ENCODE peak calls at places on chromosomes 13 and 19, in seven cellular contexts. P is SK-N-SH, C is K562, E is H1, J is HCT116, G is GM12878, M is HepG2. L is an unnamed sample.

GRCh38 chr13:33017410-33017929 is 1.2 kb downstream of the KL start:
- DNase-seq in P (no peak), C (peak; percentile 2), J (no peak), G (peak; percentile 65), M (peak; percentile 18), E (no peak), L (no peak)

GRCh38 chr13:27919934-27920676 is at the start of gene PDX1:
- DNase-seq in P (peak; percentile 70), J (no peak), M (no peak), E (no peak), C (peak; percentile 2), G (no peak), L (no peak)

GRCh38 chr13:79772811-79773210 is 291.9 kb downstream of the NDFIP2 start:
- DNase-seq in E (no peak), J (no peak), M (no peak), C (no peak), P (no peak), G (no peak), L (no peak)

GRCh38 chr13:90321281-90321931 is 1026.1 kb upstream of the MIR17HG start:
- DNase-seq in G (no peak), C (no peak), M (no peak), J (no peak), E (no peak), P (no peak), L (no peak)

GRCh38 chr19:17441241-17442135 is 7.0 kb downstream of the TMEM221 start:
- DNase-seq in C (peak; percentile 38), E (no peak), M (peak; percentile 29), P (peak; percentile 68), J (no peak), G (no peak), L (no peak)

GRCh38 chr13:80132741-80133601 is 208.0 kb downstream of the SPRY2 start:
- DNase-seq in G (no peak), E (no peak), C (no peak), J (no peak), M (peak; percentile 0), P (peak; percentile 38), L (peak; percentile 69)

GRCh38 chr13:42626461-42626860 is 52.5 kb downstream of the TNFSF11 start:
- DNase-seq in J (no peak), G (no peak), E (no peak), M (no peak), P (no peak), C (no peak), L (no peak)

GRCh38 chr13:52599853-52600603 is 42.2 kb upstream of the HNRNPA1L2 start:
- DNase-seq in P (peak; percentile 85), E (no peak), M (no peak), G (no peak), J (no peak), C (no peak), L (peak; percentile 49)

GRCh38 chr19:1286859-1287621 is 1.4 kb downstream of the EFNA2 start:
- DNase-seq in M (no peak), J (no peak), G (no peak), E (no peak), C (no peak), P (peak; percentile 90), L (no peak)

GRCh38 chr13:39766464-39767167 is 111.2 kb downstream of the COG6 start:
- DNase-seq in J (no peak), C (no peak), P (no peak), G (no peak), E (no peak), M (no peak), L (no peak)

GRCh38 chr19:27777726-27778125 is 1435.2 kb downstream of the UQCRFS1 start:
- DNase-seq in P (no peak), E (no peak), C (no peak), M (no peak), J (no peak), G (no peak), L (no peak)

GRCh38 chr13:107941345-107942029 is 273.8 kb downstream of the LIG4 start:
- DNase-seq in P (no peak), J (no peak), E (no peak), M (no peak), G (no peak), C (peak; percentile 55), L (peak; percentile 7)

GRCh38 chr19:42152285-42152684 is 20.0 kb upstream of the POU2F2 start:
- DNase-seq in J (no peak), E (no peak), M (no peak), C (no peak), P (peak; percentile 27), G (no peak), L (no peak)

GRCh38 chr19:42149447-42150202 is 17.4 kb upstream of the POU2F2 start:
- DNase-seq in E (no peak), C (no peak), P (peak; percentile 36), G (no peak), J (no peak), M (no peak), L (no peak)

GRCh38 chr19:42150940-42151339 is 18.7 kb upstream of the POU2F2 start:
- DNase-seq in E (no peak), M (no peak), C (no peak), G (no peak), J (no peak), P (peak; percentile 50), L (no peak)

GRCh38 chr19:42151735-42152134 is 19.5 kb upstream of the POU2F2 start:
- DNase-seq in E (no peak), J (no peak), M (no peak), P (peak; percentile 33), C (no peak), G (no peak), L (no peak)

GRCh38 chr19:42150353-42150752 is 18.1 kb upstream of the POU2F2 start:
- DNase-seq in M (no peak), C (no peak), E (no peak), G (no peak), P (peak; percentile 49), J (no peak), L (no peak)
- TF ChIP-seq JUND in M (no peak), C (no peak), E (no peak), G (no peak), P (no peak), J (no peak), L (no peak)

DNA sequence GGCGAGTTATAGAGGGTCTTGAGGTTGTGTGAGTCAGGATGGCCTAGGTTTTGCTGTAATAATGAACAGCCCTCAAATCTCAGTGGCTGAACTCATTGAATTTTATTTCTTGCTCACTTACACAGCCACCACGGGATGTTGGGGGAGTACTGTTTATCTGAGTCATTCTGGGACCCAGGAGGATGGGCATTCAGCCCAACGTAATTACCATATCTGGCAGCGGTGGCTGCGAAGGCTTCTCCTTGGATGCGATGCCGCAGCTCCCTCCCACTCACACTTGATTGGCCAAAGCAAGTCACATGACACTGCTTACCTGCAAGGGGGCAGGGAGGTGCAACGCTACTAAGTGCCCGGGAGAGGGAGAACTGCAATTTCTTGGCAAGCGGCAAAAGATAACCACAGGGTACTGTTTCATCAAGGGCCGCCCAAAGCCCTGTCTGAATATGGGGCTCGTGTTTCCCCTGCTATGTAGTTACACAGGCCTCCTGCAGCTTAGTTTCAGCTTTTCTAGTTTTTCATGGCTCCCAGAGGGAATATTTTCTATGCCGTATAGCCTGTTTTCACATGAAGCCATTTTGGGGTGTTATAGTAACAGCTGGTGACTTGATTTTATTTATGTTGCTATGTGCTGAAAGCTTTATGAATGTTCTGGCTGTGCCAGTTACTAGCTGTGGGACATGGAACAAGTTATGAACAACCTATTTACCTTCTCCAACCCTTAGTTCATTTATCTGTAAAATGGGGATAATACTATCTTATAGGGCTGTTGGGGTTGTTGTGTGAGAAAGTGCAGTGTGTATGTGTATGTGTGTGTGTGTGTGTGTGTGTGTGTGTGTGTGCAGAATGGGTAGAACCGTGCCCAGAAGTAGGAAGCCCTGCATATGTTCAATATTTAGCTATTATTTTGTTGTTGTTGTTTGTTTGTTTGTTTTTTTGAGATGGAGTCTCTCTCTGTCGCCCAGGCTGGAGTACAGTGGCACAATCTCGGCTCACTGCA is 20.1 kb downstream of the ZSWIM9 start:
- DNase-seq in M (peak; percentile 29), J (peak; percentile 50), P (no peak), G (no peak), E (peak; percentile 91), C (peak; percentile 84), L (peak; percentile 53)
- TF ChIP-seq JUND in M (no peak), J (no peak), P (no peak), G (no peak), E (peak; percentile 49), C (peak; percentile 69), L (no peak)

GRCh38 chr13:113544071-113544891 is 40.3 kb upstream of the TFDP1 start:
- DNase-seq in M (peak; percentile 80), J (no peak), E (no peak), P (peak; percentile 87), G (no peak), C (peak; percentile 15), L (no peak)

GRCh38 chr13:113545931-113546516 is 38.5 kb upstream of the TFDP1 start:
- DNase-seq in M (no peak), G (no peak), P (peak; percentile 45), J (no peak), E (no peak), C (no peak), L (no peak)

GRCh38 chr13:113546571-113547247 is 37.8 kb upstream of the TFDP1 start:
- DNase-seq in P (no peak), G (no peak), J (no peak), M (no peak), C (no peak), E (no peak), L (no peak)

GRCh38 chr13:113544896-113545295 is 39.7 kb upstream of the TFDP1 start:
- DNase-seq in J (no peak), M (no peak), C (no peak), P (no peak), G (no peak), E (no peak), L (no peak)

GRCh38 chr13:113545455-113545930 is 39.1 kb upstream of the TFDP1 start:
- DNase-seq in C (no peak), J (no peak), G (no peak), E (no peak), M (no peak), P (peak; percentile 59), L (peak; percentile 40)
- TF ChIP-seq JUND in C (no peak), J (no peak), G (no peak), E (no peak), M (no peak), P (no peak), L (no peak)

GRCh38 chr19:44753932-44754742 is 5.6 kb downstream of the BCL3 start:
- DNase-seq in E (no peak), J (no peak), G (no peak), M (no peak), C (peak; percentile 94), P (peak; percentile 72), L (peak; percentile 74)
- TF ChIP-seq JUND in E (no peak), J (no peak), G (no peak), M (no peak), C (peak; percentile 2), P (no peak), L (no peak)

GRCh38 chr13:76380436-76381065 is 505.7 kb downstream of the KCTD12 start:
- DNase-seq in G (no peak), P (no peak), J (no peak), M (no peak), E (no peak), C (no peak), L (no peak)
- TF ChIP-seq JUND in G (no peak), P (no peak), J (no peak), M (no peak), E (no peak), C (no peak), L (no peak)

GRCh38 chr13:112693831-112694497 is 4.1 kb downstream of the ATP11A start:
- DNase-seq in J (no peak), M (no peak), G (no peak), C (no peak), E (no peak), P (no peak), L (no peak)
- TF ChIP-seq JUND in J (no peak), M (no peak), G (no peak), C (no peak), E (no peak), P (no peak), L (no peak)